ENCODE peak calls at places on chromosomes 7 and 10, in eight cellular contexts. X, Z, S, H, C, Q, A and E are unnamed samples.

GRCh38 chr7:50584793-50585399 is 19.7 kb upstream of the DDC start:
- DNase-seq in Q (no peak), A (no peak), H (no peak), X (no peak), C (no peak), Z (no peak), S (no peak), E (no peak)

GRCh38 chr10:30353851-30354250 is 4.8 kb upstream of the MTPAP start:
- DNase-seq in Q (no peak), H (peak; percentile 94), Z (peak; percentile 73), S (peak; percentile 72), X (no peak), A (no peak), C (no peak), E (peak; percentile 75)

GRCh38 chr7:76108540-76109233 is 60.8 kb downstream of the MDH2 start:
- DNase-seq in Q (peak; percentile 87), Z (no peak), H (peak; percentile 24), A (peak; percentile 93), X (no peak), C (no peak), S (no peak), E (no peak)

GRCh38 chr7:149280151-149280550 is 18.2 kb downstream of the ZNF783 start:
- DNase-seq in C (no peak), Z (no peak), H (no peak), S (no peak), Q (no peak), A (no peak), X (no peak), E (no peak)

GRCh38 chr7:28474267-28474618 is 61.9 kb downstream of the CREB5 start:
- DNase-seq in S (no peak), Z (no peak), A (no peak), Q (no peak), C (no peak), H (no peak), X (no peak), E (no peak)

GRCh38 chr7:114865564-114865963 is 56.3 kb upstream of the MDFIC start:
- DNase-seq in A (peak; percentile 55), S (no peak), Q (peak; percentile 53), C (no peak), H (peak; percentile 64), Z (no peak), X (no peak), E (no peak)

GRCh38 chr7:20795881-20796280 is 9.2 kb upstream of the SP8 start:
- DNase-seq in H (no peak), A (no peak), S (no peak), Z (no peak), X (no peak), C (no peak), Q (no peak), E (no peak)

GRCh38 chr10:30862486-30862885 is 169.2 kb downstream of the ZNF438 start:
- DNase-seq in Z (no peak), Q (no peak), A (no peak), H (peak; percentile 92), S (no peak), C (no peak), X (no peak), E (peak; percentile 46)

GRCh38 chr10:21675157-21675796 is 141.2 kb downstream of the MLLT10 start:
- DNase-seq in Q (peak; percentile 31), A (peak; percentile 29), X (no peak), C (peak; percentile 40), Z (no peak), H (peak; percentile 29), S (no peak), E (no peak)

GRCh38 chr10:51675088-51675487 is 24.3 kb downstream of the CSTF2T start:
- DNase-seq in H (peak; percentile 11), A (no peak), Q (no peak), X (no peak), C (no peak), Z (no peak), S (no peak), E (no peak)

GRCh38 chr7:113321201-113321600 is 202.8 kb upstream of the SMIM30 start:
- DNase-seq in Z (no peak), S (no peak), X (no peak), H (peak; percentile 22), C (no peak), Q (no peak), A (no peak), E (no peak)

GRCh38 chr7:33334349-33334748 is 205.0 kb downstream of the BBS9 start:
- DNase-seq in Q (no peak), S (no peak), Z (no peak), X (no peak), H (peak; percentile 13), C (peak; percentile 13), A (no peak), E (no peak)

GRCh38 chr10:62814901-62815372 is 1.2 kb downstream of the EGR2 start:
- DNase-seq in X (peak; percentile 80), H (no peak), A (peak; percentile 8), Z (peak; percentile 77), S (no peak), Q (no peak), C (no peak), E (no peak)

GRCh38 chr7:130096243-130096827 is 26.0 kb downstream of the KLHDC10 start:
- DNase-seq in H (no peak), Q (no peak), A (no peak), C (no peak), Z (no peak), X (no peak), S (no peak), E (no peak)

GRCh38 chr10:4051408-4052151 is 266.6 kb upstream of the KLF6 start:
- DNase-seq in S (no peak), C (no peak), A (no peak), Q (no peak), H (no peak), X (no peak), Z (no peak), E (no peak)

GRCh38 chr7:11161499-11161898 is 187.8 kb downstream of the PHF14 start:
- DNase-seq in C (no peak), H (no peak), Z (no peak), A (no peak), Q (no peak), S (no peak), X (no peak), E (no peak)

GRCh38 chr10:124706462-124706857 is 37.7 kb downstream of the FAM53B start:
- DNase-seq in C (no peak), A (no peak), H (no peak), X (peak; percentile 46), Z (peak; percentile 58), Q (no peak), S (no peak), E (no peak)

GRCh38 chr10:124706876-124707516 is 37.2 kb downstream of the FAM53B start:
- DNase-seq in A (no peak), X (no peak), S (no peak), Q (no peak), Z (peak; percentile 37), C (no peak), H (no peak), E (no peak)

GRCh38 chr10:124708922-124709520 is 35.2 kb downstream of the FAM53B start:
- DNase-seq in Q (no peak), X (peak; percentile 64), C (peak; percentile 34), A (no peak), H (no peak), S (no peak), Z (no peak), E (no peak)

GRCh38 chr10:124708246-124708779 is 35.9 kb downstream of the FAM53B start:
- DNase-seq in Z (no peak), X (peak; percentile 67), S (no peak), H (no peak), Q (no peak), A (no peak), C (no peak), E (no peak)

DNA sequence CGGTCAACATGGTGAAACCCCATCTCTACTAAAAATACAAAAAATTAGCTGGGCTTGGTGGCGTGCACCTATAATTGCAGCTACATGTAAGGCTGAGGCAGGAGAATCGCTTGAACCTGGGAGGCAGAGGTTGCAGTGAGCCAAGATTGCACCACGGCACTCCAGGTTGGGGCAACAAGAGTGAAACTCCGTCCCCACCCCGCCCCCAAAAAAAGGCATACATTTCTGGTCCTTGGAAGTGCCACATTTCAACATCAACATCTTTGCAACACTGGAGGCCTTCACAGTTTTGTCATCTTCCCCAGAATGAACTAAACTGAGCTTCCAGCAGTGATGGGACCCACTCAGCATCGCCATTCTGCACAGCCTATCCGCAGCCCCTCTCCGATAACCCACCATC is 36.6 kb downstream of the FAM53B start:
- DNase-seq in A (no peak), H (no peak), Q (no peak), Z (peak; percentile 16), X (no peak), C (no peak), S (no peak), E (no peak)
- H3K36me3 ChIP-seq in A (no peaks in the 10 kb centered on the region), H (peaks cover 8% of the 10 kb centered on the region), Q (no peaks in the 10 kb centered on the region), Z (no peaks in the 10 kb centered on the region), X (no peaks in the 10 kb centered on the region), C (peaks cover 10% of the 10 kb centered on the region), S (peaks cover 15% of the 10 kb centered on the region), E (peaks cover 9% of the 10 kb centered on the region)

DNA sequence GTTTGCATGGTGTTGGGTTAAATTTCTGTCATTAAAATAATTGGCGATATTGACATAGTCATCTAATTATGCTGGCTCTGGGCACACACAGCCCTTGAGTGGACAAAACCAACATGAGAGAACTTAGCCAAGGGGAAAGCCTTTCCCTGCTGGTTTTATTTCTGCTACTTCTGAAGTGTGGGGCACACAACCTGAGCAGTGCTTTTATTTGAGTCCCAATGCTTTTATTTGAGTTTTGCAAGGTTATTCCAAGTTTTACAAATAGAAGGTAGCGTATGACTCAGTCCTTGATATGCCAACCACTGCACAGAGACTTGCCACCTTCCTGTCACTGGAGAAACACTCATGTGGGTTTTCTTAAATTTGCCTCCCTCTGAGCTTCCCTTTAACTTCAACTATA is 145.7 kb downstream of the EGFR start:
- DNase-seq in A (peak; percentile 45), H (no peak), X (no peak), Q (no peak), C (no peak), S (no peak), Z (no peak), E (no peak)
- H3K36me3 ChIP-seq in A (peaks cover 23% of the 10 kb centered on the region), H (peaks cover 50% of the 10 kb centered on the region), X (peaks cover 25% of the 10 kb centered on the region), Q (peaks cover 6% of the 10 kb centered on the region), C (peaks cover 79% of the 10 kb centered on the region), S (peaks cover 55% of the 10 kb centered on the region), Z (no peaks in the 10 kb centered on the region), E (peaks cover 25% of the 10 kb centered on the region)

DNA sequence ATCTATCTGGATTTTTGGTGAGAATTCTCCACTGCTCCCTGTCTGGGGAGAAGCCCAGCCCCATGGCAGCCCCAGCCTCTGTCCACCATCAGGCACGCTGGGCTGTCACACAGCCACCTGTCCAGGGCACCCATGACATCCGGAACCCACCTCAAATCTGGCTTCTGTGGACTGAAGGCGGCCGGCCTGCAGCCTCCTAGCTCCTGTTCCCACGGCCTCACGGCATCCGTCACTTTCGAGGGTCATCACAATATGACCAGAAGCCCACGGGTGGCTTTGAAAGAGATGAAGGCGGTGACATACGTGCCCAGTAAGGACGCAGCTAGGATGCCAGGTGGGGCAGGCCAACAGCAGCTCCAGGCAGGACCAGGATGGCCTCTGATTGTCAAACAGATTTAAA is 140.9 kb downstream of the PTPRN2 start:
- DNase-seq in Q (no peak), S (no peak), H (no peak), Z (no peak), A (no peak), C (no peak), X (peak; percentile 56), E (no peak)
- H3K36me3 ChIP-seq in Q (no peaks in the 10 kb centered on the region), S (no peaks in the 10 kb centered on the region), H (no peaks in the 10 kb centered on the region), Z (no peaks in the 10 kb centered on the region), A (no peaks in the 10 kb centered on the region), C (no peaks in the 10 kb centered on the region), X (no peaks in the 10 kb centered on the region), E (no peaks in the 10 kb centered on the region)

DNA sequence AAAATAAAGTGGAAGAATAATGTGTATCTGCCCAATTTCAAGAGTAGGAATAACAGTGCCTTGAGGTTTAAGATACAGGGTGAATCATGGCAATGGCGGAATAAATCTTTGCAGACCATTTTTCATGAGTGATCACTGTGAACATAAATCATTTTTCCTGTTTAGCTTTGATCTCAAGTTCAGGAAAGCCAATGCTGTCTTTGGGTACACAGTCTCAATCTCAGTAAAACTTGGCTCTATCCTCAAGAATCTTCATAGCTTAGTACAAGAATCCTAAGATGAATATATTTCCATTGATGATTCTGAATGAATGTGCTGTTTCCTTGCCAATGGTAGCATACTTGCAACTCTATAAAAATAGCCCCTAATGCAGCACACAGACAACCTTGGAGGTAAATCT is 6.8 kb downstream of the NAMPT start:
- DNase-seq in Z (no peak), X (no peak), C (no peak), A (no peak), S (no peak), Q (no peak), H (no peak), E (no peak)
- H3K36me3 ChIP-seq in Z (no peaks in the 10 kb centered on the region), X (peaks cover 7% of the 10 kb centered on the region), C (peaks cover 15% of the 10 kb centered on the region), A (peaks cover 13% of the 10 kb centered on the region), S (peaks cover 16% of the 10 kb centered on the region), Q (peaks cover 31% of the 10 kb centered on the region), H (peaks cover 19% of the 10 kb centered on the region), E (peaks cover 7% of the 10 kb centered on the region)